ENCODE peak calls at places on chromosome 3, in four cellular contexts. R is H1, C is transverse colon, Y is K562. H is an unnamed sample.

GRCh38 chr3:89740881-89741177 is 633.4 kb downstream of the EPHA3 start:
- DNase-seq in R (no peak), Y (no peak), C (no peak), H (no peak)

GRCh38 chr3:160374472-160374871 is 24.6 kb downstream of the IFT80 start:
- DNase-seq in R (no peak), C (no peak), Y (no peak), H (no peak)

GRCh38 chr3:139263798-139264197 is 80.0 kb upstream of the MRPS22 start:
- DNase-seq in R (no peak), C (no peak), Y (no peak), H (no peak)

GRCh38 chr3:194141415-194142155 is 5.6 kb downstream of the HES1 start:
- DNase-seq in Y (peak; percentile 89), C (peak; percentile 91), R (no peak), H (peak; percentile 92)

GRCh38 chr3:37726445-37727000 is 135.2 kb upstream of the CTDSPL start:
- DNase-seq in C (no peak), R (no peak), Y (no peak), H (peak; percentile 30)

GRCh38 chr3:50327129-50327528 is 894 bp downstream of the TUSC2 start:
- DNase-seq in Y (no peak), R (no peak), C (no peak), H (no peak)

GRCh38 chr3:25448750-25449684 is 21.0 kb downstream of the RARB start:
- DNase-seq in R (no peak), Y (peak; percentile 28), C (peak; percentile 80), H (peak; percentile 84)

GRCh38 chr3:14518893-14519292 is 21.2 kb downstream of the GRIP2 start:
- DNase-seq in C (no peak), R (no peak), Y (no peak), H (no peak)

GRCh38 chr3:192879346-192880031 is 38.2 kb downstream of the MB21D2 start:
- DNase-seq in C (no peak), Y (no peak), R (peak; percentile 78), H (peak; percentile 91)

GRCh38 chr3:5787863-5788488 is 600.5 kb downstream of the EDEM1 start:
- DNase-seq in Y (peak; percentile 30), C (peak; percentile 13), R (peak; percentile 7), H (no peak)

GRCh38 chr3:33790091-33790490 is 8.3 kb upstream of the PDCD6IP start:
- DNase-seq in C (no peak), Y (peak; percentile 21), R (no peak), H (no peak)

GRCh38 chr3:167684389-167684993 is 30.7 kb upstream of the WDR49 start:
- DNase-seq in R (no peak), C (no peak), Y (peak; percentile 78), H (no peak)

GRCh38 chr3:135125171-135125801 is 330.2 kb downstream of the EPHB1 start:
- DNase-seq in R (no peak), Y (peak; percentile 5), C (no peak), H (no peak)

GRCh38 chr3:87182023-87182422 is 45.1 kb upstream of the CHMP2B start:
- DNase-seq in R (no peak), Y (no peak), C (no peak), H (no peak)

GRCh38 chr3:172530101-172530561 is 6.9 kb upstream of the TNFSF10 start:
- DNase-seq in C (no peak), Y (no peak), R (no peak), H (no peak)

GRCh38 chr3:134827213-134827612 is 32.2 kb downstream of the EPHB1 start:
- DNase-seq in Y (no peak), R (no peak), C (no peak), H (no peak)

GRCh38 chr3:125512135-125512920 is 7.7 kb downstream of the SNX4 start:
- DNase-seq in C (no peak), R (no peak), Y (peak; percentile 63), H (no peak)

GRCh38 chr3:11718582-11719405 is 75.1 kb upstream of the VGLL4 start:
- DNase-seq in C (peak; percentile 54), Y (no peak), R (no peak), H (peak; percentile 42)

GRCh38 chr3:125322166-125322565 is 53.0 kb downstream of the ZNF148 start:
- DNase-seq in R (no peak), C (no peak), Y (no peak), H (no peak)

GRCh38 chr3:111412656-111413055 is 129.3 kb upstream of the CD96 start:
- DNase-seq in C (no peak), R (no peak), Y (no peak), H (no peak)

GRCh38 chr3:81442758-81443456 is 318.5 kb downstream of the GBE1 start:
- DNase-seq in R (no peak), C (no peak), Y (no peak), H (no peak)

GRCh38 chr3:33980252-33980651 is 181.8 kb downstream of the PDCD6IP start:
- DNase-seq in R (no peak), C (no peak), Y (no peak), H (no peak)

GRCh38 chr3:36380171-36381031 is at the start of gene STAC:
- DNase-seq in R (no peak), C (peak; percentile 8), Y (no peak), H (no peak)

GRCh38 chr3:123489400-123490004 is 40.6 kb upstream of the ADCY5 start:
- DNase-seq in Y (peak; percentile 57), C (peak; percentile 68), R (peak; percentile 62), H (peak; percentile 68)

GRCh38 chr3:165194477-165195135 is 1.6 kb downstream of the SLITRK3 start:
- DNase-seq in R (no peak), C (no peak), Y (no peak), H (no peak)

DNA sequence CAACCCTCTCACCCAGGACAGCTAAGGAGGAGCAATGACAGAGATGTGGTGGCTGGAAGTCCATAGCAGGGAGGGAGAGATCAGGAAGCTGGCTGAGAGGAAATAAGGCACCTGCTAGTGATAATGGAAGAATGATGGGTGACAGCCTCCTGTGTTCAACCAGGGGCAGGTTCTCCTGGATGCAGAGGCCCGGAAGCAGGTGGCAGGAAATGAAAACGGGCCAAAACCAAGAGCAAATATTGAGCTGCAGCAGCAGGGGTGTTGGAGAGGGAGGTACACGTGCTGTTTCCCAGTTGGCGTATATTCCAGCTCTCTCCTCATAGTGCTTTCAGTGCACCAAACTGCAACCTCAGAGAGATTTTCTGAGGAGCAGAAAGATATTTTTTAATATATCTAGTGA is 213.5 kb upstream of the TBL1XR1 start:
- DNase-seq in R (no peak), Y (no peak), C (peak; percentile 26), H (no peak)
- TF ChIP-seq POLR2AphosphoS5 in R (no peak), Y (no peak), C (no peak), H (no peak)

GRCh38 chr3:149212386-149212785 is 9.2 kb downstream of the CP start:
- DNase-seq in Y (no peak), R (no peak), C (no peak), H (no peak)

GRCh38 chr3:149217347-149217746 is 4.3 kb downstream of the CP start:
- DNase-seq in R (no peak), Y (no peak), C (no peak), H (no peak)

GRCh38 chr3:149215474-149215873 is 6.2 kb downstream of the CP start:
- DNase-seq in C (no peak), Y (no peak), R (no peak), H (no peak)

GRCh38 chr3:149214702-149215101 is 6.9 kb downstream of the CP start:
- DNase-seq in R (no peak), Y (no peak), C (no peak), H (no peak)

DNA sequence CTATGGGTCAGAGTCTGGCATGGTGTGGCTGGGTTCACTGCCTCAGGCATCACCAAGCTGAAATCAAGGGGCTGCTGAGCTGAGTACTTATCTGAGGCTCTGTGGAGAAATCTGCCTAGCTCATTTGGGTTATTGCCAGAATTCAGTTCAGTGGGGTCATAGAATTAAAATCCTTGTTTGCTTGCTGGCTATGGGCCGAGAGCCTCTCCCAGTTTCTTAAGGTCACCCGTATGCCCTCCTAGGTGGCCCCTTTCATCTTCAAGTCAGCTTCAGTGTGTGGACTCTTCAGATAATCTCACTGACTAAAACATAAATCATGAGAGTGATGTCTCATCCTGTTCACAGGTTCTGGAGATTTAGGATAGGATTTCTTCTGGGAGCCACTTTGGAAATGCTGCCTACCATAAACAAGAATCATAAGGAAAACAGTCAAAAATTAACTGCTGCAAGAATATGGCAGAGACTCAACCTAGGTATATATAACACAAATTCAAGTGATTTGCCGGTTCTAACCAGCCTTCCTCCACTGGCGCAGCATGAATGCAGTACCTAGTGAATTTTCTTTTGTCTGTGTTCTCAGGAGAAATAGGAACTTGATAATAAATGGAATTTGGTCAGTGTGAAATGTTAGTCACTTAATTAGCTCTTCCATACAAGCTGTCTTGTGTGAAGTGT is 5.3 kb downstream of the CP start:
- DNase-seq in R (no peak), C (peak; percentile 31), Y (peak; percentile 21), H (no peak)
- TF ChIP-seq POLR2A in R (no peak), C (no peak), Y (no peak), H (no peak)

DNA sequence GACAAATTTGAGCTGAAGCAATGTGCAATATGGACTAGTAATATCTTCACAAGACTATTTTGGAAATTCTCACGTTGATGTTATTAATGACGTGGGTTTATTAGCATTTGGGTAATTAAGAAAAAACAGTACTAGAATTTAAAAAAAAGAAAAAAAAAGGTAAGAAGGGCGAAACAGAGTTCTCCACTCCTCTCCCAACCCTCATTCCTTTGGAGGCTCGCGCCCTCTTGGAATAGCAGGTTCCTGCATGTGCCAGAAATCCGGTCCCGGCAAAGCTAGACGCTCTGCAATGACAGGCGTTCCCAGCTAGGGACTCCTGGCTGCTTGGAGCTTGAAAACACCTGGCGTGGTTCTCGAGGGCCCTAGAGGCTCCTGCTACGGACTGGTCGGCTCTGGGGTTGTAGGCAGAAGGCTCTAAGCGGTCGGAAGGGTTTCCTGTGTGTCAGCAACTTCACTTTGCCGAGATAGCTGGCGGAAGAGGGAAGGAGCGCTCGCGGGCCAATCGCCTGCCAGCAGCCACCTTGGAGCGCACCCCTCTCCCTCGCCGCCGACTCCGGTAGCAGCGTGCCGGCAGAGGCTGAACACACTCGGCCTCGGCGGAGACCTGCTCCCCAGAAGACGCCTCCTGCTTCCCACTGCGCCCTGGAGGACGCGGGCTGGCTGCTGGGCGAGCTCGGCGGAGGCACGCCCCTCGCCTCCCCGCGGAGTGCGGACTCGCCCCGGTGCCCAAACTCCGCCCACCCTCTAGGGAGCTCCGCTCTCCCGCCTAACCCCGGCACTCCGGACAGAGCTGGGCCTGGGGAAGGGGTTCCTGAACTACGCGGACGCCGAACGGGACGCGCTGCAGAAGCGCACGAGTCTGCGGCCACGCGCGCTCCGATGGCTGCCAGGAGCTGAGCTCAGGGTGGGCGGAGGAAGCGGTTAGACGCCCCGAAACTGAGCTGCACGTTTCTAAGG is at the start of gene P2RY1:
- DNase-seq in Y (peak; percentile 89), C (peak; percentile 82), R (peak; percentile 69), H (peak; percentile 52)
- TF ChIP-seq POLR2AphosphoS5 in Y (peak; percentile 67), C (peak; percentile 79), R (peak; percentile 76), H (no peak)

GRCh38 chr3:100057716-100058575 is 56.4 kb downstream of the FILIP1L start:
- DNase-seq in R (no peak), Y (no peak), C (no peak), H (no peak)

GRCh38 chr3:100060685-100061484 is 53.4 kb downstream of the FILIP1L start:
- DNase-seq in C (no peak), R (no peak), Y (peak; percentile 75), H (no peak)

GRCh38 chr3:100063929-100064461 is 50.3 kb downstream of the FILIP1L start:
- DNase-seq in C (no peak), R (no peak), Y (no peak), H (no peak)

GRCh38 chr3:100059472-100059871 is 54.8 kb downstream of the FILIP1L start:
- DNase-seq in Y (no peak), R (no peak), C (no peak), H (no peak)

DNA sequence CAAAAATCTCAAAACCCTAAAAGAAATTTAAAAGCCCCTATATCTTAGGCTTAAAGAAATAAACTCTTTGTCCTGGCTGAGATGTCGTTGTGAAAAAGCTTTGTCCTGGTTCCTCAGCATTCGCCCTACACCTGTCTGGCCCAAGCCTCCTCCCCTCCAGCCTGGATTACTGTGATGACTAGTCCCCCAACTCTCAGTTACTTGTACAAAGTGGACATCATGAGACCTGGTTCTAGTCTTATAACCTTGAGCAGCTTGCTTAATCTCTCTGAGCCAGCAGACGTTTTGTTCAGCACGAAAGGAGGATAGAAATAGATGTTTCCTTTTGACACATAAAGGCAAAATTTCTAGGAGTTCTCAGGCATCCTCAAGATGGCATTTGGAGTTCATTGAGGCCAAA is 51.6 kb downstream of the FILIP1L start:
- DNase-seq in C (no peak), Y (no peak), R (no peak), H (no peak)
- TF ChIP-seq POLR2A in C (no peak), Y (no peak), R (no peak), H (no peak)

H was measured in breast epithelium.